ENCODE peak calls at places on chromosomes 4 and X, in five cellular contexts. U is astrocyte of the spinal cord; R is activated CD8-positive, alpha-beta memory T cell treated with anti-CD3 and anti-CD28 coated beads for 4 hours; X is myocyte; V is PC-3. G is an unnamed sample.
A peak's percentile ranks its signal among the peaks of the same experiment; 100 is the strongest.

GRCh38 chr4:110619401-110620247 is 3.3 kb downstream of the PITX2 start:
- DNase-seq in R (no peak), U (no peak), X (peak; percentile 86), V (no peak), G (no peak)

GRCh38 chrX:102745513-102746133 is 25.1 kb downstream of the GPRASP3 start:
- DNase-seq in V (no peak), U (peak; percentile 6), R (no peak), X (no peak), G (peak; percentile 15)

GRCh38 chr4:118398226-118399090 is 45.7 kb upstream of the PRSS12 start:
- DNase-seq in R (no peak), U (no peak), V (no peak), X (no peak), G (no peak)

GRCh38 chr4:21202959-21203358 is 502.7 kb downstream of the PACRGL start:
- DNase-seq in U (no peak), X (no peak), R (no peak), V (no peak), G (no peak)

GRCh38 chrX:103276581-103277002 is at the start of gene TCEAL5:
- DNase-seq in U (no peak), R (no peak), X (no peak), V (no peak), G (no peak)

GRCh38 chrX:138886769-138887168 is 175.3 kb upstream of the FGF13 start:
- DNase-seq in R (no peak), U (peak; percentile 22), V (peak; percentile 94), X (peak; percentile 22), G (no peak)

GRCh38 chr4:118942465-118942864 is 53.8 kb downstream of the SYNPO2 start:
- DNase-seq in X (peak; percentile 74), R (no peak), V (peak; percentile 80), U (peak; percentile 23), G (peak; percentile 45)

GRCh38 chrX:54808109-54808604 is 612 bp downstream of the MAGED2 start:
- DNase-seq in R (no peak), V (no peak), U (no peak), X (peak; percentile 76), G (peak; percentile 38)

GRCh38 chr4:1868912-1869311 is 2.3 kb upstream of the NSD2 start:
- DNase-seq in V (no peak), U (no peak), R (no peak), X (no peak), G (no peak)

GRCh38 chr4:119743644-119744043 is 115.0 kb upstream of the PDE5A start:
- DNase-seq in X (no peak), R (no peak), V (no peak), U (no peak), G (no peak)

GRCh38 chrX:103063191-103063845 is 653 bp downstream of the BEX1 start:
- DNase-seq in R (no peak), U (peak; percentile 14), V (peak; percentile 43), X (peak; percentile 46), G (peak; percentile 52)

GRCh38 chr4:1217366-1217765 is 31.6 kb downstream of the CTBP1 start:
- DNase-seq in R (no peak), X (no peak), V (no peak), U (no peak), G (no peak)

GRCh38 chrX:13742397-13743176 is 8.0 kb downstream of the OFD1 start:
- DNase-seq in V (no peak), U (no peak), R (no peak), X (no peak), G (no peak)

GRCh38 chr4:113397114-113397701 is 347.8 kb downstream of the ANK2 start:
- DNase-seq in R (no peak), X (peak; percentile 77), V (no peak), U (peak; percentile 73), G (no peak)

GRCh38 chr4:154473497-154473896 is 18.1 kb downstream of the DCHS2 start:
- DNase-seq in U (no peak), V (no peak), X (no peak), R (no peak), G (no peak)

GRCh38 chr4:600850-601515 is 24.4 kb upstream of the PDE6B start:
- DNase-seq in V (no peak), R (no peak), X (no peak), U (no peak), G (peak; percentile 10)

GRCh38 chr4:97643179-97643578 is 500.1 kb downstream of the STPG2 start:
- DNase-seq in V (peak; percentile 55), R (no peak), X (no peak), U (no peak), G (no peak)

GRCh38 chr4:125505637-125506036 is 190.9 kb downstream of the FAT4 start:
- DNase-seq in V (no peak), R (no peak), U (no peak), X (no peak), G (no peak)

GRCh38 chrX:1480082-1480785 is 27.5 kb upstream of the ASMTL start:
- DNase-seq in V (peak; percentile 18), U (no peak), X (no peak), R (no peak), G (no peak)

GRCh38 chr4:122873752-122874151 is 47.1 kb downstream of the FGF2 start:
- DNase-seq in V (peak; percentile 64), U (peak; percentile 68), R (no peak), X (no peak), G (peak; percentile 90)

GRCh38 chr4:162837679-162838078 is 329.0 kb downstream of the NAF1 start:
- DNase-seq in R (no peak), U (no peak), V (peak; percentile 19), X (no peak), G (peak; percentile 12)

GRCh38 chrX:43467608-43468234 is 188.4 kb upstream of the MAOA start:
- DNase-seq in R (no peak), X (no peak), U (no peak), V (no peak), G (no peak)

GRCh38 chr4:55291227-55291629 is 54.8 kb upstream of the SRD5A3 start:
- DNase-seq in U (peak; percentile 41), X (peak; percentile 38), V (no peak), R (no peak), G (no peak)

GRCh38 chrX:109873983-109874382 is 128.9 kb upstream of the TMEM164 start:
- DNase-seq in V (no peak), U (no peak), X (no peak), R (no peak), G (no peak)

GRCh38 chr4:119523399-119523798 is 105.2 kb downstream of the PDE5A start:
- DNase-seq in U (no peak), V (no peak), R (no peak), X (no peak), G (no peak)

GRCh38 chr4:5383191-5383980 is 325.0 kb downstream of the EVC2 start:
- DNase-seq in U (no peak), R (no peak), V (no peak), X (no peak), G (peak; percentile 70)

G was measured in ELR.